ENCODE peak calls at places on chromosomes 12 and 14, in eight cellular contexts. G, M, L, Q, D, P, I and A are unnamed samples.

GRCh38 chr12:54704187-54704586 is 56.0 kb upstream of the DCD start:
- DNase-seq in G (no peak), M (no peak), L (no peak), Q (no peak), D (no peak), P (no peak), I (no peak), A (no peak)

GRCh38 chr12:57238854-57239554 is 9.5 kb downstream of the SHMT2 start:
- DNase-seq in G (peak; percentile 88), M (peak; percentile 89), L (peak; percentile 90), Q (peak; percentile 89), D (peak; percentile 68), P (peak; percentile 92), I (peak; percentile 87), A (peak; percentile 86)

GRCh38 chr14:31360919-31361662 is 59.3 kb downstream of the HEATR5A start:
- DNase-seq in G (no peak), M (no peak), L (no peak), Q (no peak), D (no peak), P (peak; percentile 4), I (no peak), A (no peak)

GRCh38 chr14:68506021-68506644 is 286.7 kb downstream of the ZFP36L1 start:
- DNase-seq in G (no peak), M (no peak), L (no peak), Q (no peak), D (no peak), P (no peak), I (no peak), A (no peak)

GRCh38 chr14:33796356-33796755 is 154.5 kb downstream of the EGLN3 start:
- DNase-seq in G (no peak), M (no peak), L (no peak), Q (no peak), D (no peak), P (no peak), I (no peak), A (no peak)

GRCh38 chr12:100826323-100826722 is 31.7 kb downstream of the ANO4 start:
- DNase-seq in G (peak; percentile 29), M (no peak), L (no peak), Q (peak; percentile 37), D (peak; percentile 23), P (peak; percentile 34), I (no peak), A (peak; percentile 43)

GRCh38 chr14:24409956-24410355 is 11.2 kb downstream of the NYNRIN start:
- DNase-seq in G (no peak), M (no peak), L (no peak), Q (no peak), D (no peak), P (no peak), I (no peak), A (no peak)

GRCh38 chr14:54106802-54107377 is 150.3 kb upstream of the BMP4 start:
- DNase-seq in G (no peak), M (no peak), L (no peak), Q (no peak), D (peak; percentile 63), P (no peak), I (no peak), A (peak; percentile 60)

GRCh38 chr12:57626111-57626928 is 6.7 kb downstream of the B4GALNT1 start:
- DNase-seq in G (no peak), M (no peak), L (peak; percentile 17), Q (no peak), D (no peak), P (no peak), I (no peak), A (no peak)

GRCh38 chr12:76265424-76266180 is 82.6 kb downstream of the BBS10 start:
- DNase-seq in G (no peak), M (no peak), L (no peak), Q (no peak), D (no peak), P (no peak), I (no peak), A (no peak)

GRCh38 chr12:31833541-31833840 is 104.7 kb upstream of the AMN1 start:
- DNase-seq in G (no peak), M (no peak), L (no peak), Q (no peak), D (no peak), P (peak; percentile 30), I (no peak), A (no peak)

GRCh38 chr12:31832740-31833540 is 104.1 kb upstream of the AMN1 start:
- DNase-seq in G (no peak), M (no peak), L (peak; percentile 18), Q (no peak), D (no peak), P (no peak), I (no peak), A (no peak)

DNA sequence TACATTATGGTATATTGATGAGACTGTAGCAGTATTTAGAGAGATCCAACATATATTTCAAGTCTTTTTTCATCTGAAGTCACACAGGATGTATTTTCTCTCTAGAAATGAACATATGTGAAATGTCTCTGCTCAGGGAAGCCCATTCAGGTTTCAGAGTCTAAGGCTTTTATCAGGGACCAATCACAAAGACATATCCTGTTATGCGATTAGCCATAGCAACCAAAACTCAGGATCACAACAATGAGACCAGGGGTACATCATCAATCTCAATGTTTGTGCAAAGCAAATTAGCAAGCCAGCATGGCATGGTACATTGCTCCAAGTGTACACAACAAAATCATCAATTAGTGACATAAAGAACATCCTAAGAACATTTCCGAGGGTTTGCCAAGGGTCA is 99.2 kb upstream of the AMN1 start:
- DNase-seq in G (no peak), M (no peak), L (no peak), Q (no peak), D (no peak), P (no peak), I (no peak), A (no peak)
- H3K9me3 ChIP-seq in G (peaks cover 5% of the 10 kb centered on the region), M (no peaks in the 10 kb centered on the region), L (peaks cover 31% of the 10 kb centered on the region), Q (no peaks in the 10 kb centered on the region), D (peaks cover 9% of the 10 kb centered on the region), P (peaks cover 7% of the 10 kb centered on the region), I (no peaks in the 10 kb centered on the region), A (peaks cover 6% of the 10 kb centered on the region)

GRCh38 chr12:23202746-23203145 is 577.8 kb downstream of the ETNK1 start:
- DNase-seq in G (no peak), M (no peak), L (no peak), Q (no peak), D (no peak), P (no peak), I (no peak), A (no peak)
- H3K9me3 ChIP-seq in G (no peaks in the 10 kb centered on the region), M (no peaks in the 10 kb centered on the region), L (peaks cover 4% of the 10 kb centered on the region), Q (no peaks in the 10 kb centered on the region), D (no peaks in the 10 kb centered on the region), P (no peaks in the 10 kb centered on the region), I (no peaks in the 10 kb centered on the region), A (no peaks in the 10 kb centered on the region)

DNA sequence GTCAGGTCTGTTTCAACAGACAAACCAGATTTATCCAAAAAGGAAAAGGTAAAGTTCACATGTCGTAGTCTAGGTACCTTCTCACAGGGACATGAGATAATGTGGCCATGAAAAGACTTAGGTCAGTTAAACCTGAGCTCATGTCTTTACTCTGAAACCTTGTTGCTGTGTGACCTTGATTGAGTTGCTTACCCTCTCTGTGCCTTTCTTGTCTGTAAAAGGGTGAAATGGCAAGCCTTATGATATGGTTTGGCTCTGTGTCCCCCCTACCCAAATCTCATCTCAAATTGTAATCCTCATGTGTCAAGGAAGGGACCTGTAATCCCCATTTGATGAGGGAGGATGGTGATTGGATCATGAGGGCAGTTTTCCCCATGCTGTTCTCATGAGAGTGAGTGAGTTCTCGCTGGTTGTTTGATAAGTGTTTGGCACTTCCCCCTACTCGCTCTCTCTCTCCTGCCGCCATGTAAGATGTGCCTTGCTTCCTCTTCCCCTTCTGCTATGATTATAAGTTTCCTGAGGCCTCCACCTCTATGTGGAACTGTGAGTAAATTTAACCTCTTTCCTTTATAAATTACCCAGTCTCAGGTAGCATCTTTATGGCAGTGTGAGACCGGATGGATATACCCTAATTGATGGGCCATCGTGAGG is 299.8 kb downstream of the ADGRD1 start:
- DNase-seq in G (no peak), M (no peak), L (no peak), Q (no peak), D (no peak), P (no peak), I (no peak), A (no peak)
- H3K9me3 ChIP-seq in G (no peaks in the 10 kb centered on the region), M (no peaks in the 10 kb centered on the region), L (no peaks in the 10 kb centered on the region), Q (no peaks in the 10 kb centered on the region), D (no peaks in the 10 kb centered on the region), P (peaks cover 5% of the 10 kb centered on the region), I (no peaks in the 10 kb centered on the region), A (no peaks in the 10 kb centered on the region)

DNA sequence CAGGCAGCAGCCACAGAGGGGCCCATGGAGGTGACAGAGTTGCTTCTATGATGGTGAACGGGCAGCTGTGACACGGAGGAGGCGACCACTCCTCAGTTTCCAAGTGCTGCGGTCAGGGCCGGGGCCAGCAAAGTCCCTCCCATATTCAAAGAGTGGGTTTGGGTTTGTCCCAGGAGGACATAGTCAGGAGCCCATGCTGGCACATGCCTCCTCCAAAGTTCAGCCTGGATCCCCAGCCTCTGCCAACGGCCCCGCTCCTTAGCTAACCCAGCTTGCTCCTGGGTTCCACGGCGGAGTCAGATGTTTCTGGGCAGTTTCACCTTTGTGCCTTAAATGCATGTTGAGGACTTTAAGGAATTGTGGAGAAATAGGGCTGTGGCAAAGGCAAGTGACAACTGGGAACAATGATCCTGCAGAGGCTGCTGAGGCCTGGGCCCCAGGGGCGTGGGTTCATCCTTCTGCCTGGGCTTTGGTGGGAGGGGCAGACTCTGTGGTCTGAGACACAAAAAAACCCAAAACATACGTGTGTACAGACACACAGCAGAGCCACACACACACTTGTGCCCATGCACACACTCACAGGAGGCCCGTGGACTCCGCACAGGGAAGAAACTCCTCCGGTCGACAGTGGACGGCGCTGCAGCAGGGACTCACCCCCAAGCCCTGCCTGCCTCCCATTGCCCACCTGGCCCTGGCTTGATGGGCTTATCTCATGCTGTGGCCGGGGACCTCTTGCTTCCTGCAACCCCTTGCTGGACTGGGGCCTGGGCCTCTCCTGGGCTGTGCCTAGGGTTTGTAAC is 399.4 kb downstream of the TMEM121 start:
- DNase-seq in G (no peak), M (peak; percentile 1), L (no peak), Q (no peak), D (no peak), P (no peak), I (no peak), A (no peak)
- H3K9me3 ChIP-seq in G (no peaks in the 10 kb centered on the region), M (no peaks in the 10 kb centered on the region), L (peaks cover 12% of the 10 kb centered on the region), Q (no peaks in the 10 kb centered on the region), D (no peaks in the 10 kb centered on the region), P (no peaks in the 10 kb centered on the region), I (no peaks in the 10 kb centered on the region), A (no peaks in the 10 kb centered on the region)

GRCh38 chr12:131133994-131134393 is 180.3 kb downstream of the ADGRD1 start:
- DNase-seq in G (no peak), M (no peak), L (no peak), Q (no peak), D (no peak), P (no peak), I (no peak), A (no peak)
- H3K9me3 ChIP-seq in G (no peaks in the 10 kb centered on the region), M (no peaks in the 10 kb centered on the region), L (no peaks in the 10 kb centered on the region), Q (no peaks in the 10 kb centered on the region), D (no peaks in the 10 kb centered on the region), P (no peaks in the 10 kb centered on the region), I (no peaks in the 10 kb centered on the region), A (no peaks in the 10 kb centered on the region)

GRCh38 chr14:51912112-51912786 is 51.8 kb downstream of the GNG2 start:
- DNase-seq in G (no peak), M (no peak), L (no peak), Q (no peak), D (no peak), P (no peak), I (no peak), A (no peak)

GRCh38 chr14:51908086-51908485 is 47.7 kb downstream of the GNG2 start:
- DNase-seq in G (no peak), M (no peak), L (no peak), Q (no peak), D (no peak), P (no peak), I (no peak), A (no peak)
- H3K9me3 ChIP-seq in G (no peaks in the 10 kb centered on the region), M (no peaks in the 10 kb centered on the region), L (peaks cover 13% of the 10 kb centered on the region), Q (no peaks in the 10 kb centered on the region), D (no peaks in the 10 kb centered on the region), P (peaks cover 11% of the 10 kb centered on the region), I (peaks cover 18% of the 10 kb centered on the region), A (peaks cover 4% of the 10 kb centered on the region)